ENCODE peak calls at places on chromosomes 13 and 19, in nine cellular contexts. L is CD4-positive, alpha-beta T cell; A is cardiac fibroblast; S is GM23338; R is left ventricle myocardium inferior; V is endothelial cell; G is astrocyte of the spinal cord; J is AG10803; O is body of pancreas. T is an unnamed sample.

GRCh38 chr19:2922987-2923386 is 21.8 kb downstream of the ZNF77 start:
- DNase-seq in S (peak), R (no peak), O (peak), J (no peak), L (no peak), V (no peak), A (no peak), G (no peak), T (no peak)

GRCh38 chr13:73578251-73578875 is 519.6 kb downstream of the KLF5 start:
- DNase-seq in A (peak), R (no peak), O (no peak), G (no peak), J (no peak), S (no peak), L (no peak), V (no peak), T (peak)

GRCh38 chr19:4909172-4909896 is at the start of gene UHRF1:
- DNase-seq in G (peak), S (peak), R (no peak), J (no peak), O (no peak), V (no peak), A (peak), L (no peak), T (no peak)

GRCh38 chr13:91778123-91778522 is 379.7 kb downstream of the GPC5 start:
- DNase-seq in A (no peak), V (no peak), G (no peak), J (no peak), S (no peak), O (no peak), R (no peak), L (no peak), T (no peak)

GRCh38 chr19:17513801-17514200 is 2.4 kb downstream of the PGLS start:
- DNase-seq in R (no peak), O (no peak), S (no peak), V (no peak), A (no peak), G (no peak), J (peak), L (no peak), T (no peak)

GRCh38 chr13:51643114-51643881 is 59.0 kb downstream of the WDFY2 start:
- DNase-seq in V (no peak), R (no peak), S (peak), L (no peak), O (no peak), A (peak), J (peak), G (peak), T (peak)

GRCh38 chr19:44803442-44804428 is 5.2 kb upstream of the BCAM start:
- DNase-seq in G (no peak), O (no peak), S (no peak), A (no peak), L (no peak), V (no peak), R (no peak), J (no peak), T (no peak)

GRCh38 chr19:42074513-42075363 is 1.2 kb upstream of the ZNF574 start:
- DNase-seq in G (no peak), R (no peak), V (no peak), J (no peak), A (no peak), O (peak), L (no peak), S (peak), T (peak)

GRCh38 chr13:112661291-112661690 is 28.5 kb upstream of the ATP11A start:
- DNase-seq in A (no peak), S (no peak), L (no peak), O (no peak), V (no peak), R (no peak), J (no peak), G (no peak), T (no peak)

GRCh38 chr19:16207490-16208025 is 9.8 kb downstream of the AP1M1 start:
- DNase-seq in S (no peak), O (no peak), G (no peak), A (no peak), J (no peak), L (no peak), R (no peak), V (no peak), T (no peak)

GRCh38 chr13:46469064-46469463 is 82.0 kb upstream of the RUBCNL start:
- DNase-seq in L (no peak), J (peak), V (no peak), A (peak), G (no peak), R (no peak), S (no peak), O (no peak), T (peak)

GRCh38 chr19:6393982-6394412 is 1.0 kb upstream of the GTF2F1 start:
- DNase-seq in O (no peak), L (peak), J (no peak), S (no peak), A (no peak), G (no peak), R (no peak), V (no peak), T (no peak)

GRCh38 chr19:1400281-1401137 is 833 bp downstream of the GAMT start:
- DNase-seq in V (no peak), S (no peak), A (peak), L (no peak), J (peak), G (no peak), O (peak), R (peak), T (peak)

GRCh38 chr19:1992759-1993260 is 22.7 kb downstream of the BTBD2 start:
- DNase-seq in R (no peak), V (no peak), S (peak), L (no peak), A (peak), J (no peak), O (no peak), G (no peak), T (no peak)

GRCh38 chr19:38739440-38740251 is 4.6 kb downstream of the CAPN12 start:
- DNase-seq in S (no peak), L (no peak), J (no peak), G (no peak), R (no peak), V (no peak), A (no peak), O (no peak), T (no peak)

GRCh38 chr13:94329754-94330551 is 149.5 kb downstream of the DCT start:
- DNase-seq in L (no peak), V (no peak), O (peak), G (peak), J (peak), S (no peak), R (no peak), A (peak), T (peak)

GRCh38 chr19:12937243-12938053 is 961 bp upstream of the CALR start:
- DNase-seq in O (peak), G (no peak), L (no peak), J (peak), S (peak), R (no peak), V (peak), A (no peak), T (peak)

GRCh38 chr19:45075215-45076028 is 856 bp downstream of the ZNF296 start:
- DNase-seq in O (peak), A (peak), J (peak), S (peak), V (no peak), G (peak), R (peak), L (no peak), T (peak)

GRCh38 chr13:45184693-45185092 is 16.2 kb downstream of the KCTD4 start:
- DNase-seq in G (no peak), L (no peak), S (no peak), O (no peak), J (no peak), A (no peak), V (no peak), R (no peak), T (no peak)

GRCh38 chr19:4829001-4829712 is 2.4 kb downstream of the TICAM1 start:
- DNase-seq in A (no peak), J (no peak), G (no peak), R (no peak), L (no peak), O (peak), V (no peak), S (no peak), T (no peak)

GRCh38 chr19:49217382-49217781 is 59.8 kb downstream of the TRPM4 start:
- DNase-seq in G (no peak), L (no peak), R (peak), S (no peak), A (peak), V (no peak), O (no peak), J (peak), T (no peak)

GRCh38 chr19:21022996-21023395 is 2.5 kb downstream of the ZNF430 start:
- DNase-seq in O (no peak), V (no peak), J (peak), S (no peak), R (no peak), G (peak), A (peak), L (no peak), T (peak)

GRCh38 chr19:1237027-1237659 is 662 bp downstream of the CBARP start:
- DNase-seq in V (no peak), O (no peak), A (peak), R (no peak), G (no peak), J (no peak), S (no peak), L (no peak), T (peak)

GRCh38 chr19:2807379-2808128 is 12.1 kb upstream of the ZNF554 start:
- DNase-seq in R (no peak), S (no peak), A (no peak), O (no peak), L (no peak), V (no peak), G (no peak), J (no peak), T (no peak)

GRCh38 chr13:27177852-27178251 is 6.2 kb upstream of the USP12 start:
- DNase-seq in J (no peak), A (no peak), S (peak), G (no peak), O (no peak), L (no peak), R (no peak), V (no peak), T (no peak)

GRCh38 chr13:96993660-96994029 is 631 bp downstream of the OXGR1 start:
- DNase-seq in J (no peak), V (no peak), G (no peak), O (no peak), R (no peak), S (peak), A (no peak), L (no peak), T (no peak)

GRCh38 chr13:96768524-96768923 is 225.8 kb downstream of the OXGR1 start:
- DNase-seq in L (no peak), O (no peak), R (no peak), G (no peak), S (no peak), J (no peak), V (no peak), A (peak), T (peak)

GRCh38 chr13:109877809-109878208 is 91.4 kb upstream of the IRS2 start:
- DNase-seq in G (no peak), J (no peak), S (no peak), L (no peak), V (no peak), O (no peak), A (no peak), R (no peak), T (no peak)
- TF ChIP-seq CTCF in G (no peak), J (no peak), S (no peak), L (no peak), V (no peak), O (no peak), A (no peak), R (no peak), T (no peak)

DNA sequence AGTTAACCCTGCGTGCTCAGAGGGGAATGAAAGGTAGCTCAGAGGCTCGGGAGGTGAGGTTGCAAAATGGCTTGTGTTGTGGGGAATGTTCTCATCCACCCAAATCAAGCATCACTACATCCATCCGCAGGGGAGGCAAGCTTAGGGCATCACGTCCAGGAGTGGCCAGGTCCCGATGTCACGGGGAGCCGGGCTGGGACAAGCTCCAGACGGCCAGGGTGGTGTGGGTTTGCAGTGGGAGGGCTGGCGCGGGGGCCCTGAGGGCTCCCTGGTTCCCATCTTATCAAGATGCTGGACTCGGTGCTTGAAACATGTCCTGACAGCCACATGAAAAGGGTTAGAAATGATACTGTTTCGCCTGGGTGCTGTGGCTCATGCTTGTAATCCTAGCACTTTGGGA is 25.8 kb downstream of the EPN1 start:
- DNase-seq in V (no peak), J (no peak), L (no peak), S (no peak), R (no peak), A (no peak), O (no peak), G (no peak), T (no peak)
- TF ChIP-seq CTCF in V (no peak), J (no peak), L (no peak), S (no peak), R (no peak), A (no peak), O (no peak), G (no peak), T (no peak)

GRCh38 chr19:28943651-28944050 is 269.3 kb downstream of the UQCRFS1 start:
- DNase-seq in G (no peak), L (no peak), R (no peak), S (peak), A (no peak), O (no peak), V (no peak), J (no peak), T (no peak)
- TF ChIP-seq CTCF in G (no peak), L (no peak), R (no peak), S (peak), A (no peak), O (no peak), V (no peak), J (no peak), T (no peak)

DNA sequence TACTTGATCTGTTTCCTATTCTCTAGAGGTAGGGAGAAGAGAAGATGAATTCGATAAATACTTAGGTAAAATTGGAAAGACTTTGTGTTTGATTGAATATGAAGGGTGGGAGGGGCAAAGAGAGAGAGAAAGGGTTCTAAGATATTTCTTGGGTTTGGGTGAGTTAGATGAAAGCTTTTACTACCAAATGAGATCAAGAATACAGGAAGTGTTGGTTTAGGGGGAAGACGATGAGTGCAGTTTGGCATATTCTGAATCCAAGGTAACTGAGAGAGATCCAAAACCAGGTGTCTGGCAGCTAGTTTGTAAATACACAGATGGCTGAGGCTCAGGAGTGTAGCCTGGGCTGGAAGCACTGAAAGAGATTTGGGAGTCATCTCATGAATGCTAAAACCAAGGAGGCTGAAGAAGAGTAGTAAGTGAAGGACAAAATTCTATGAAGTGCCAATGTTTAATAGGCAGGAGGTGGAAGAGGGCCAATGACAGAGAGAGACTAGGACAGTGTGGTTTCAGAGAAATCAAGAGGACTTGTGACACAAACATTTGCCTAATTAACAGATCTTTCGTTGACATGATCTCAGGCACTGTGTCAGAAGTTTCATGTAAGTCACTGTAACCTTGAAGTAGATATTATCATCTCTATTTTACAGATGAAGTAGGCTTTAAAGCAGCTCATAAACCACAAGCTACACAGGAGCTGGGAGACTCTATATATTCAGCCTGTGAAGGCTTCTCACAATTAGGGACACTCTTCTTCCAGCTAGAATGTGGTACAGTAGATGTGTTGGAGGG is 70.2 kb upstream of the ZDHHC20 start:
- DNase-seq in A (no peak), V (no peak), L (no peak), R (no peak), J (no peak), G (no peak), S (no peak), O (no peak), T (no peak)
- TF ChIP-seq CTCF in A (no peak), V (no peak), L (no peak), R (no peak), J (no peak), G (no peak), S (no peak), O (no peak), T (no peak)

DNA sequence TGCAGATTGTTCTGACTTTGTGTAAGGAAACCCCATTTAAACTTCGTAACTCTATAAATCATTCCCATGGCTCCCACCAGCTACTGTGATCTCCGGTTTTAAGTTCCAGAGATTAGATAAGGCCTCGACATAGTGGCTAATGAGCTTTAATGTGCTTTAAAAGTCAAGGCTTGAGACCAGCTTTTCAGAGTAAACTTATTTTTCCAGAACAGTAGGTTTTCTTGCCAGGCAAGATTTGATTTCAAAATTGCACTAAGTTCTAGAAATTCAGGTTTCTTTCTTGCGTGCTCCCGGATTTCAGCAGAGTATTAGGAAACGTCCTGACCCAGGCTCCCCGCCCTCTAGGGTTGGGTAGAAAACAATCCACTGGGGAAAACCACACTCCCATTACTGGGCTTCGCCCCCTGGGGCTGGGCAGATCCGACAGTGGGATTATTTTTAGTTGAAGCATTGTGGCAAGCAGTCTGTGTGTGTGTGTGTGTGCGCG is 43.3 kb downstream of the CRYL1 start:
- DNase-seq in R (no peak), G (no peak), S (no peak), A (peak), J (no peak), V (no peak), O (no peak), L (no peak), T (no peak)
- TF ChIP-seq CTCF in R (no peak), G (no peak), S (no peak), A (no peak), J (no peak), V (no peak), O (no peak), L (no peak), T (no peak)

DNA sequence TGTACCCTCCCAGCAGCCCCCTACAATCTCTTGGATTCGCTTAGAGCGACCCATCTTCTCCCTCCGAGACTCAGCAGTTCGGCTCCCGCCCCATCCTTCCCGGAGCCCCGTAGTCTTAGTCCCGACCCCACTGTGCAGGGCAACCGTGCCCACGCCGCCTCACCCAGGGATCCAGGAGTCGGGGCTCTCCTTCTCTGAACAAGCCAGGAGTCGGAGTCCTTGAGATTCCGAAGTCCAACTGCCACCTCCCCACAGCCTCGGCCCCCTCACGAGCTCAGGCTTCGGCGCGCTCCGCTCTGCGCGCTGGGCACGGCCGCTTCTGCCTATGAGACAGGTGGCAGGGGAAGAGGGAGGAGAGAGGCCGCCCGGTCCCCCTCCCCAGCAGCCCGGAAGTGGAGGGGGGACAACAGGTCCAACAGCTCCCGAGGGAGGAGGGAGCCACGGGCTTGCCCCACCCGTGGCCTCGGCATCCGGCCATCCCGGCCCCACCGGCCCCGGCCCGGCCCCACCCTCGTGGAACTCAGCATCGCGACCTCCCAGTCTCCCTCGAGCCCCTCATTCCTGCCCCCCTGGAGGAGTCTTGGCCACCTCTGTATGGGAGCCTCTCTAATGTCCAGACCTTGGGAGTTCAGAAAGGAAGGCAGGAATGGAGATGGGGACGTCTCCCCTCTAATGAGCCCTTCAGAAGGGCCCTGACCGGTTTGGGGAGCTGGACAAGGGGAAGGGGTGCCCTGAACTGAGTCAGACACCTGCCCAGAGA is at the start of gene PHLDB3:
- DNase-seq in A (no peak), R (no peak), V (no peak), O (peak), G (no peak), L (peak), J (peak), S (peak), T (no peak)
- TF ChIP-seq CTCF in A (no peak), R (no peak), V (no peak), O (no peak), G (no peak), L (no peak), J (no peak), S (no peak), T (no peak)

GRCh38 chr13:29887651-29888050 is 37.2 kb upstream of the UBL3 start:
- DNase-seq in L (no peak), S (peak), J (no peak), R (no peak), V (no peak), G (no peak), O (no peak), A (no peak), T (no peak)

GRCh38 chr13:29885967-29886366 is 35.5 kb upstream of the UBL3 start:
- DNase-seq in R (no peak), L (no peak), J (no peak), O (no peak), A (no peak), S (no peak), V (no peak), G (no peak), T (no peak)

GRCh38 chr13:29888306-29888705 is 37.9 kb upstream of the UBL3 start:
- DNase-seq in A (peak), V (no peak), O (no peak), S (no peak), J (peak), G (no peak), R (no peak), L (no peak), T (peak)

GRCh38 chr13:29886446-29886845 is 36.0 kb upstream of the UBL3 start:
- DNase-seq in L (no peak), R (no peak), S (no peak), A (no peak), G (no peak), O (no peak), J (no peak), V (no peak), T (no peak)

GRCh38 chr13:29887030-29887557 is 36.7 kb upstream of the UBL3 start:
- DNase-seq in A (no peak), L (no peak), V (no peak), R (no peak), S (no peak), J (no peak), G (no peak), O (no peak), T (no peak)
- TF ChIP-seq CTCF in A (no peak), L (no peak), V (no peak), R (no peak), S (no peak), J (no peak), G (no peak), O (no peak), T (no peak)

DNA sequence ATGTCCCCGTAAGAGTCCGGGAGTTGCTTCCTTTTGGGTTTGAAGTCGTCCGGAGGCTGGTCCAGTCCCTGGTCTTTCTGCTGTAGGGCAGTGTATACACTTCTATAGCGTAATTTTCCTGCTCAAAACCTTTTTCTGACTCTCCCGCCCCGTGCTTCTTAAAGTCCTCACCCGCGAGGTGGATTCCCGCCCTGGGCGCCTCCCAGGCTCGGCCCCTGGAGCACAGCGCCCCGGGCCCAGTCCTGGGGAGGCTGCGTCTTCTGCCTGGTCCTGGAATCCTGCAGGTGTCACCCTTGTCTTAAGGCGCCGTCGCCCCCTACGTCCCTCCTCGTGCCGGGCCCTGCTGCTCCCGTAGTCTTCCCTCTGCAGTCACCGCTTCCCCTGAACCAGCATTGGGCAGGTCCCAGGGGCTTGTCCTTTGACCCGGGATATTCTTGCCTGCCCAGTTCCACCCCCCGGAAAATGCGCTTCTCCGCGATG is 34.4 kb upstream of the ZNF808 start:
- DNase-seq in G (no peak), A (no peak), V (peak), J (no peak), O (peak), L (no peak), R (peak), S (peak), T (no peak)
- TF ChIP-seq CTCF in G (no peak), A (no peak), V (no peak), J (no peak), O (no peak), L (no peak), R (peak), S (peak), T (no peak)